ENCODE peak calls at places on chromosome 20, in four cellular contexts. One of them, this sample, is unnamed.

GRCh38 chr20:47792021-47792618 is 6.8 kb upstream of the SULF2 start:
- DNase-seq in heart left ventricle: peak; percentile 42
- DNase-seq in neural progenitor cell: no peak
- DNase-seq in suprapubic skin: no peak
- DNase-seq in this sample: peak; percentile 92

GRCh38 chr20:38651154-38651553 is 49.5 kb downstream of the ARHGAP40 start:
- DNase-seq in heart left ventricle: no peak
- DNase-seq in neural progenitor cell: no peak
- DNase-seq in suprapubic skin: no peak
- DNase-seq in this sample: no peak

GRCh38 chr20:41407617-41408016 is 41.0 kb upstream of the EMILIN3 start:
- DNase-seq in heart left ventricle: no peak
- DNase-seq in neural progenitor cell: no peak
- DNase-seq in suprapubic skin: no peak
- DNase-seq in this sample: no peak

GRCh38 chr20:2696646-2697045 is 4.1 kb downstream of the EBF4 start:
- DNase-seq in heart left ventricle: no peak
- DNase-seq in neural progenitor cell: no peak
- DNase-seq in suprapubic skin: peak; percentile 76
- DNase-seq in this sample: no peak

GRCh38 chr20:43915209-43916072 is 789 bp downstream of the TOX2 start:
- DNase-seq in heart left ventricle: no peak
- DNase-seq in neural progenitor cell: peak; percentile 75
- DNase-seq in suprapubic skin: no peak
- DNase-seq in this sample: no peak

GRCh38 chr20:53019464-53019863 is 47.3 kb downstream of the TSHZ2 start:
- DNase-seq in heart left ventricle: no peak
- DNase-seq in neural progenitor cell: no peak
- DNase-seq in suprapubic skin: no peak
- DNase-seq in this sample: no peak

GRCh38 chr20:34123309-34123708 is 11.3 kb upstream of the EIF2S2 start:
- DNase-seq in heart left ventricle: no peak
- DNase-seq in neural progenitor cell: no peak
- DNase-seq in suprapubic skin: no peak
- DNase-seq in this sample: no peak

GRCh38 chr20:49446808-49447207 is 35.7 kb downstream of the KCNB1 start:
- DNase-seq in heart left ventricle: peak; percentile 87
- DNase-seq in neural progenitor cell: peak; percentile 53
- DNase-seq in suprapubic skin: no peak
- DNase-seq in this sample: no peak

GRCh38 chr20:47360207-47360488 is 3.6 kb upstream of the ZMYND8 start:
- DNase-seq in heart left ventricle: no peak
- DNase-seq in neural progenitor cell: no peak
- DNase-seq in suprapubic skin: no peak
- DNase-seq in this sample: peak; percentile 95

GRCh38 chr20:15039088-15039762 is 701.8 kb upstream of the FLRT3 start:
- DNase-seq in heart left ventricle: no peak
- DNase-seq in neural progenitor cell: no peak
- DNase-seq in suprapubic skin: no peak
- DNase-seq in this sample: no peak

GRCh38 chr20:48295445-48295903 is 510.2 kb upstream of the SULF2 start:
- DNase-seq in heart left ventricle: no peak
- DNase-seq in neural progenitor cell: peak; percentile 76
- DNase-seq in suprapubic skin: no peak
- DNase-seq in this sample: peak; percentile 95

GRCh38 chr20:45872626-45873025 is 8.4 kb upstream of the ZSWIM1 start:
- DNase-seq in heart left ventricle: no peak
- DNase-seq in neural progenitor cell: no peak
- DNase-seq in suprapubic skin: no peak
- DNase-seq in this sample: no peak

GRCh38 chr20:45355685-45356084 is 7.3 kb upstream of the SYS1 start:
- DNase-seq in heart left ventricle: no peak
- DNase-seq in neural progenitor cell: no peak
- DNase-seq in suprapubic skin: no peak
- DNase-seq in this sample: no peak

GRCh38 chr20:3660262-3661059 is 2.7 kb downstream of the GFRA4 start:
- DNase-seq in heart left ventricle: no peak
- DNase-seq in neural progenitor cell: no peak
- DNase-seq in suprapubic skin: no peak
- DNase-seq in this sample: no peak

GRCh38 chr20:19874328-19874727 is 116.3 kb downstream of the RIN2 start:
- DNase-seq in heart left ventricle: no peak
- DNase-seq in neural progenitor cell: no peak
- DNase-seq in suprapubic skin: no peak
- DNase-seq in this sample: no peak

GRCh38 chr20:2256132-2256531 is 39.7 kb upstream of the TGM3 start:
- DNase-seq in heart left ventricle: no peak
- DNase-seq in neural progenitor cell: no peak
- DNase-seq in suprapubic skin: no peak
- DNase-seq in this sample: no peak

GRCh38 chr20:5482791-5483190 is 166.0 kb upstream of the PROKR2 start:
- DNase-seq in heart left ventricle: no peak
- DNase-seq in neural progenitor cell: no peak
- DNase-seq in suprapubic skin: peak; percentile 1
- DNase-seq in this sample: no peak

GRCh38 chr20:38221041-38221589 is 39.4 kb downstream of the KIAA1755 start:
- DNase-seq in heart left ventricle: peak; percentile 84
- DNase-seq in neural progenitor cell: peak; percentile 90
- DNase-seq in suprapubic skin: no peak
- DNase-seq in this sample: no peak

GRCh38 chr20:57448764-57449354 is 57.7 kb downstream of the RBM38 start:
- DNase-seq in heart left ventricle: no peak
- DNase-seq in neural progenitor cell: no peak
- DNase-seq in suprapubic skin: no peak
- DNase-seq in this sample: no peak
- H3K4me1 ChIP-seq in heart left ventricle: peaks cover 37% of the 10 kb centered on the region
- H3K4me1 ChIP-seq in neural progenitor cell: peaks cover 11% of the 10 kb centered on the region
- H3K4me1 ChIP-seq in suprapubic skin: no peaks in the 10 kb centered on the region
- H3K4me1 ChIP-seq in this sample: no peaks in the 10 kb centered on the region

DNA sequence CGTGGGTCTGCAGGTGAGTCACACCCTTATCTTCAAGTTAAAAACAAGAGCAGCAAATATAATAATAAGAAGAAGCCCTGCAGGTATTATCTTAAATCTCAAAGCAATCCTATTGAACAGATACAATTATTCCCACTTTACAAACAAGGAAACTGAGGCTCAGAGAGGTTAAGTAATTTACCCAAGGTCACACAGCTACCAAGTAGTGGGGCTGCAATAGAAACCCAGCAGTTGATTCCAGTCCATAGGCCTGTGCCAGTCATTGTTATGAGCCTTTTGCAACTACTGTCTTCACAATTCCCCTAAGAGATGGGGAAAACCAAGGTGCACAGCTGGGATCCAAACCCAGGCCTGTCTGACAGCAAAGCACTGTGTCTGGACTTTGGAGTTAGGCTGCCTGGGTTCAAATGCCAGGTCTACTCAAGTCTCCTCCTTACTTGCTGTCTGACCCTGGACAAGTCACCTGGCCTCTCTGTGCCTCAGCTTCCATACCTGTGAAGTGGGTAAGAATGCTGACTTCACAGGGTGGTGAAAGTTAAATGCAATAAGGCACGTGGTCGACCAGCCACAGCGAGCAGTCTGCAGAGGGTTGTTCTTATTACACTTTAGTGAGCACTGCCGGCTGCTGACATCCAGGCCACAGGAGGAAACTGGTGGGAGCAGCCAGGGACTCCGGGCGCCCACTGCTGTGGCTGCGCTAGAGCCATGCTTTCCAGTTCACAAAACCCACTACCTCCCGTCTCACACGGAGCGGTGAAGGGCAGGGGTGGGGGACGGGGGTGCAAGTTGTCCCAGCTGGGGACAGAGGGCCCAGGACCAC is 6.1 kb downstream of the MYL9 start:
- DNase-seq in heart left ventricle: no peak
- DNase-seq in neural progenitor cell: no peak
- DNase-seq in suprapubic skin: no peak
- DNase-seq in this sample: no peak
- H3K27ac ChIP-seq in heart left ventricle: no peak overlapping the region
- H3K27ac ChIP-seq in neural progenitor cell: no peak overlapping the region
- H3K27ac ChIP-seq in suprapubic skin: no peak overlapping the region
- H3K27ac ChIP-seq in this sample: no peak overlapping the region

GRCh38 chr20:21493049-21493448 is 20.8 kb downstream of the NKX2-2 start:
- DNase-seq in heart left ventricle: no peak
- DNase-seq in neural progenitor cell: no peak
- DNase-seq in suprapubic skin: no peak
- DNase-seq in this sample: no peak

DNA sequence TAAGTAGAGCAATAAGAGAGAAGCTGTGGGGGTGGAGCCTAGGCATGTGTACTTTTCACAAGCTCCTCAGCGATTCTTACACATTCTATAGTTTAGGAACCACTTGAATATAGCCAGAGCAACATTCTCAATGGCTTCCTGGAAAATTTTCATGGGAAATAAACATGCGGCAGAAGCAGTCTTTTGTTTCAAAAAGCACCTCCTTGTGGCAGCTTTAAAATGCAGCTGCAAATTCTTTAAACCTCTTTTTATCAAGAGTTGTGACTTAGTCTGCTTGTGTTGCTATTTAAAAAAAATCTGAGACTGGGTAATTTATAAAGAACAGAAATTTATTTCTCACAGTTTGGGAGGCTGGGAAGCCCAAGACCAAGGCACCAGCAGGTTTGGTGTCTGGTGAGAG is 23.8 kb downstream of the NKX2-2 start:
- DNase-seq in heart left ventricle: no peak
- DNase-seq in neural progenitor cell: no peak
- DNase-seq in suprapubic skin: no peak
- DNase-seq in this sample: no peak
- TF ChIP-seq CTCF in heart left ventricle: no peak
- TF ChIP-seq CTCF in neural progenitor cell: peak; percentile 28
- TF ChIP-seq CTCF in suprapubic skin: no peak
- TF ChIP-seq CTCF in this sample: peak; percentile 43

GRCh38 chr20:50514750-50515149 is 4.6 kb downstream of the PTPN1 start:
- DNase-seq in heart left ventricle: no peak
- DNase-seq in neural progenitor cell: no peak
- DNase-seq in suprapubic skin: no peak
- DNase-seq in this sample: no peak
- H3K4me1 ChIP-seq in heart left ventricle: peaks cover 88% of the 10 kb centered on the region
- H3K4me1 ChIP-seq in neural progenitor cell: peaks cover 21% of the 10 kb centered on the region
- H3K4me1 ChIP-seq in suprapubic skin: peaks cover 84% of the 10 kb centered on the region
- H3K4me1 ChIP-seq in this sample: peaks cover 45% of the 10 kb centered on the region